ENCODE peak calls at places on chromosome 10, in eight cellular contexts. L is astrocyte of the spinal cord, U is brain microvascular endothelial cell, O is left lung, M is fibroblast of pulmonary artery, Z is right lobe of liver, W is IMR-90, D is Panc1. I is an unnamed sample.

GRCh38 chr10:43124574-43125273 is 13.5 kb upstream of the CSGALNACT2 start:
- DNase-seq in L (no peak), U (no peak), O (peak; percentile 32), D (no peak), Z (peak; percentile 24), M (no peak), W (no peak), I (no peak)

GRCh38 chr10:119441151-119441821 is 101.2 kb downstream of the RGS10 start:
- DNase-seq in D (no peak), U (peak; percentile 31), O (no peak), W (peak; percentile 79), Z (no peak), M (peak; percentile 95), L (peak; percentile 34), I (peak; percentile 96)

GRCh38 chr10:13346280-13346819 is 1.7 kb downstream of the SEPHS1 start:
- DNase-seq in O (no peak), W (peak; percentile 71), U (peak; percentile 43), M (peak; percentile 61), Z (no peak), L (peak; percentile 61), D (no peak), I (peak; percentile 90)

GRCh38 chr10:28922127-28922526 is 244.8 kb downstream of the BAMBI start:
- DNase-seq in L (peak; percentile 18), U (peak; percentile 65), O (no peak), D (no peak), Z (no peak), W (peak; percentile 77), M (no peak), I (peak; percentile 10)

GRCh38 chr10:58641095-58641531 is 128.4 kb downstream of the BICC1 start:
- DNase-seq in W (peak; percentile 92), M (peak; percentile 96), U (peak; percentile 96), Z (no peak), L (peak; percentile 97), D (no peak), O (no peak), I (peak; percentile 99)

GRCh38 chr10:1626410-1626809 is 110.9 kb downstream of the ADARB2 start:
- DNase-seq in L (no peak), O (no peak), M (no peak), W (no peak), D (no peak), Z (no peak), U (no peak), I (no peak)

GRCh38 chr10:78817361-78817760 is 251.4 kb upstream of the ZMIZ1 start:
- DNase-seq in D (no peak), W (no peak), O (no peak), M (peak; percentile 48), U (no peak), L (no peak), Z (no peak), I (no peak)

GRCh38 chr10:36412942-36413341 is 712.5 kb upstream of the ANKRD30A start:
- DNase-seq in U (no peak), W (no peak), D (no peak), M (no peak), L (no peak), O (no peak), Z (no peak), I (peak; percentile 6)

GRCh38 chr10:53314856-53315255 is 542.3 kb upstream of the MBL2 start:
- DNase-seq in Z (no peak), L (peak; percentile 96), D (peak; percentile 43), W (peak; percentile 94), M (peak; percentile 94), U (peak; percentile 99), O (no peak), I (peak; percentile 78)

GRCh38 chr10:70381491-70382421 is 669 bp downstream of the LRRC20 start:
- DNase-seq in W (peak; percentile 13), Z (peak; percentile 53), D (no peak), O (no peak), U (peak; percentile 2), L (no peak), M (peak; percentile 27), I (no peak)

GRCh38 chr10:124386186-124387077 is 32.3 kb downstream of the OAT start:
- DNase-seq in M (no peak), W (no peak), U (no peak), Z (peak; percentile 29), L (no peak), D (no peak), O (no peak), I (no peak)

GRCh38 chr10:122291739-122292138 is 20.6 kb downstream of the BTBD16 start:
- DNase-seq in M (no peak), U (no peak), D (no peak), W (no peak), L (no peak), O (no peak), Z (no peak), I (no peak)

GRCh38 chr10:78300526-78300925 is 266.9 kb downstream of the RPS24 start:
- DNase-seq in U (no peak), M (no peak), D (no peak), W (no peak), Z (peak; percentile 19), O (no peak), L (no peak), I (no peak)

GRCh38 chr10:69338133-69338456 is 59.8 kb downstream of the HK1 start:
- DNase-seq in U (no peak), D (no peak), W (no peak), O (no peak), M (no peak), Z (no peak), L (no peak), I (no peak)

GRCh38 chr10:69343905-69344304 is 65.6 kb downstream of the HK1 start:
- DNase-seq in Z (no peak), O (no peak), D (no peak), L (no peak), M (no peak), U (no peak), W (no peak), I (no peak)

GRCh38 chr10:69338547-69339450 is 60.5 kb downstream of the HK1 start:
- DNase-seq in D (no peak), L (no peak), Z (no peak), O (no peak), W (no peak), M (no peak), U (no peak), I (peak; percentile 35)

GRCh38 chr10:69337312-69338132 is 59.2 kb downstream of the HK1 start:
- DNase-seq in Z (no peak), U (peak; percentile 89), D (no peak), W (peak; percentile 86), O (peak; percentile 65), M (peak; percentile 95), L (peak; percentile 96), I (peak; percentile 92)

DNA sequence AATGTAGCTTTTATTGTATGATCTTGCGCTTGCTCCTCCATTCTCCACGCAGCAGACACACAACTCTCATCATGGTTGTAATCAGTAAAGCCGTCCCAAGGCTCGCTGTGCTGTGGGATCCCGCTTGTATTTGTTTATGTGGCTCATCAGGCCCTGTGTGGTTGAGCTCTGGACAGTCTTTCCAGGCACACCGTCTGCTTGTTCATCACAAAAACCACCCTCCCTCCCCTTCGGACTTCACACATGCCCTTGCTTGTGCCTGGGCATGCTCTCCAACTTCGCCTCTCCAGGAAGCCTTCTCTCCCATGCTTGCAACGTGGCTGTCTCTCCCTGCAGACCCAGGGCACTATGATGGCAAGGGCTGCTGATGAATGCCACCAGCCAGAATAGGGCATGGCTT is 62.4 kb downstream of the HK1 start:
- DNase-seq in D (no peak), L (no peak), W (no peak), Z (no peak), O (no peak), U (no peak), M (no peak), I (no peak)
- H3K4me3 ChIP-seq in D (no peak overlapping the region), L (no peak overlapping the region), W (no peak overlapping the region), Z (no peak overlapping the region), O (no peak overlapping the region), U (no peak overlapping the region), M (no peak overlapping the region), I (no peak overlapping the region)

DNA sequence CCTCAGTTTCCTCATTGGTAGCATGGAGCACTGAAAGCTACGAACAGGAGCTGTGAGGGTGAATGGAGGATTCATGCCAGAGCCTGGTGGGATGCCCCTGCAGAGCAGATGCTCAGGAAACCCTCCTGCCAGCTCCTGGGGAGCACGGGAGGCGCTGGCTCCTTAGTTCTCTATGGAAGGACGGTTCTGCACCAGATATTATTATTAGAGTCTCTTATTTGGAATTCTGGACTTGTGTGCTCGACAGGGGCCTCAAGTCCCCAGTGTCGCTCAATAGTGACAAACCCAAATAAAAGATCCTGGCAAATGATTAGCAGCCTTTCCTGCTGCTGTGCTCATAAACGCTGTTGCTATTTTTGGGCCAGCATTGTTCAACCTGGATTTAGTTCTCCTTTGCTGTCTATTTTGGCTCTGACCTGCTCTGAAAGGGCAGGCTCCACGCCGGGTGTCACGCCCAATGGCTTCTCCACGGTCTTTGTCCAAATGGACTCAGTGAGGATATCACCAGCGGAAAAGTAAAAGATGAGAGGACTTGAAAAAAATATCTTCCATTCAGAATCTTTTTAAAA is 23.0 kb upstream of the KLF6 start:
- DNase-seq in O (no peak), M (no peak), U (no peak), W (no peak), D (no peak), Z (peak; percentile 84), L (no peak), I (no peak)
- TF ChIP-seq CTCF in O (no peak), M (no peak), U (no peak), W (no peak), D (no peak), Z (no peak), L (no peak), I (no peak)

DNA sequence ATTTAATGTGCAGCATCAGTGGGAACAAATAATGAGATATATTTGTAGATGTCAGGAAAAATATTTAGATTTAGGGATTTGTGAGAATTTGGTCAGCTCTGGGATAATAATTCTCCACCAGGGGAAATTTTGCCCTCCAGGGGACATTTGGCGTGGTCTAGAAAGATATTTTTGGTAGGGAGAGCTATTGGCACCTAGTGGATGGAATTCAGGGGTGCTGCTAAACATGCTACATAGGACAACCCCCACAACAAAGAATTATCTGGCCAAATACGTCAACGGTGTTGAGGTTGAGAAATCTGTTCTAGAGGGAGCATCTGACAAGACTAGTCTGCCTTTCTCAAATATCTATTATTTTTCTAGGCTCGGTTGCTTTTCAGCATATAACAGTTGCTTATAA is 2.1 kb downstream of the ADK start:
- DNase-seq in L (peak; percentile 25), W (peak; percentile 66), Z (peak; percentile 44), U (peak; percentile 78), D (no peak), O (no peak), M (peak; percentile 83), I (peak; percentile 83)
- H3K4me3 ChIP-seq in L (no peak overlapping the region), W (no peak overlapping the region), Z (no peak overlapping the region), U (no peak overlapping the region), D (no peak overlapping the region), O (no peak overlapping the region), M (no peak overlapping the region), I (no peak overlapping the region)

GRCh38 chr10:33006342-33006887 is 48.4 kb upstream of the ITGB1 start:
- DNase-seq in M (no peak), W (no peak), O (no peak), L (no peak), D (no peak), U (no peak), Z (no peak), I (no peak)

GRCh38 chr10:33008499-33009243 is 50.6 kb upstream of the ITGB1 start:
- DNase-seq in M (peak; percentile 91), D (peak; percentile 94), Z (peak; percentile 63), U (peak; percentile 84), O (no peak), L (peak; percentile 89), W (peak; percentile 92), I (peak; percentile 87)

GRCh38 chr10:33009244-33010131 is 51.5 kb upstream of the ITGB1 start:
- DNase-seq in W (no peak), D (no peak), M (no peak), Z (no peak), O (no peak), L (no peak), U (no peak), I (no peak)

GRCh38 chr10:33005322-33006282 is 47.6 kb upstream of the ITGB1 start:
- DNase-seq in M (peak; percentile 97), Z (peak; percentile 81), D (peak; percentile 88), W (peak; percentile 98), O (peak; percentile 85), L (peak; percentile 97), U (peak; percentile 96), I (peak; percentile 99)

GRCh38 chr10:33010132-33011037 is 52.4 kb upstream of the ITGB1 start:
- DNase-seq in M (peak; percentile 72), D (peak; percentile 86), L (peak; percentile 83), U (peak; percentile 70), W (peak; percentile 86), Z (no peak), O (no peak), I (peak; percentile 75)
- TF ChIP-seq CTCF in M (peak; percentile 58), D (peak; percentile 69), L (peak; percentile 57), U (peak; percentile 73), W (peak; percentile 66), Z (peak; percentile 34), O (peak; percentile 12), I (peak; percentile 67)

I was measured in fibroblast of mammary gland.